ENCODE peak calls at places on chromosomes 2 and 18, in seven cellular contexts. V is HCT116, U is HepG2, O is GM12878, M is K562, S is H1, T is SK-N-SH. W is an unnamed sample.
A peak's percentile ranks its signal among the peaks of the same experiment; 100 is the strongest.

GRCh38 chr18:40110455-40110854 is 1844.6 kb upstream of the PIK3C3 start:
- DNase-seq in U (no peak), V (no peak), O (no peak), M (no peak), T (no peak), S (no peak), W (no peak)

GRCh38 chr2:1600191-1601063 is 143.9 kb downstream of the PXDN start:
- DNase-seq in U (no peak), T (no peak), O (no peak), V (no peak), M (no peak), S (no peak), W (peak; percentile 80)

GRCh38 chr2:239203443-239204142 is 197.2 kb downstream of the HDAC4 start:
- DNase-seq in V (no peak), T (no peak), O (no peak), M (no peak), S (no peak), U (no peak), W (no peak)

GRCh38 chr2:61426267-61426897 is 44.5 kb downstream of the USP34 start:
- DNase-seq in S (peak; percentile 83), M (peak; percentile 67), O (no peak), T (peak; percentile 42), U (peak; percentile 66), V (peak; percentile 33), W (peak; percentile 47)

GRCh38 chr2:29130295-29130694 is 15.1 kb downstream of the CLIP4 start:
- DNase-seq in M (peak; percentile 32), V (no peak), U (peak; percentile 35), T (no peak), O (no peak), S (no peak), W (no peak)

GRCh38 chr2:235570966-235571692 is 77.3 kb downstream of the AGAP1 start:
- DNase-seq in O (no peak), S (no peak), U (no peak), T (no peak), V (no peak), M (no peak), W (no peak)

GRCh38 chr2:2184549-2185249 is 146.4 kb downstream of the MYT1L start:
- DNase-seq in T (no peak), V (no peak), S (no peak), O (no peak), M (no peak), U (no peak), W (no peak)

GRCh38 chr2:239302808-239303557 is 97.8 kb downstream of the HDAC4 start:
- DNase-seq in T (no peak), U (no peak), S (no peak), M (no peak), V (no peak), O (no peak), W (no peak)

GRCh38 chr18:7367336-7367735 is 136.4 kb downstream of the LRRC30 start:
- DNase-seq in U (no peak), S (peak; percentile 49), V (no peak), M (peak; percentile 10), O (no peak), T (no peak), W (no peak)

GRCh38 chr18:56789889-56790180 is 138.7 kb downstream of the WDR7 start:
- DNase-seq in V (no peak), O (no peak), M (no peak), U (no peak), T (no peak), S (no peak), W (no peak)

GRCh38 chr2:165203689-165204559 is at the start of gene SCN3A:
- DNase-seq in S (no peak), O (no peak), U (peak; percentile 54), M (peak; percentile 8), V (peak; percentile 24), T (peak; percentile 25), W (peak; percentile 22)

GRCh38 chr2:100939445-100939844 is 62.6 kb upstream of the RPL31 start:
- DNase-seq in V (no peak), S (no peak), M (no peak), U (no peak), O (no peak), T (no peak), W (no peak)

DNA sequence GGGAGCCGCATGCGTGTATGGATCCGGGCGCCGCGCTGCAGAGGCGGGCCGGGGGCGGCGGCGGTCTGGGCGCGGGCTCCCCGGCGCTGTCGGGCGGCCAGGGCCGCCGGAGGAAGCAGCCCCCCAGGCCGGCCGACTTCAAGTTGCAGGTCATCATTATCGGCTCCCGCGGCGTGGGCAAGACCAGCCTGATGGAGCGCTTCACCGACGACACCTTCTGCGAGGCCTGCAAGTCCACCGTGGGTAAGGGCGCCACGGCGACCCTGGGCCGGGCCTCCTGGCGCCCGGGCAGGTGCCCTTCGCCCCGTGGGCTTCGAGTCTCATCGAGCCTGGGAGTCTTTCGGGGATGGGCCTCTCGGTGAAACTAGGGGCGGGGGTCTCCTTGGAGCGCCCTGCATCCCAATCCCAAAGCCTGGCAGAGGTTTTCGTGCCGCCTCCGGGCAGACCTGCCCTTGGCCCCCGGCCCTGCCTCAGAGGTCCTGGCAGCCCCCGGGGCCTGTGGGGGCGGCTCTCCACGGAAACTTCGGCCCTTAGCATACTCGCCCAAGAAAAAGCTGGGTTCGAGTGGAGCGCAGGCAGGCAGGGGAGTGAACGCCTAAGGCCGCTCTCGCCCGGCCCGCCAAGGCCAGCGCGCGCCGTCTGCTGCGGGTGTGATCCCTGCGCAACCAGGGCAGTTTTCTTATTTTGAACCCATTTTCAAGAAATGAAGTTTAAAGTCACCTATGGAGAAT is 639 bp downstream of the RAB12 start:
- DNase-seq in T (peak; percentile 65), O (no peak), M (peak; percentile 41), S (no peak), V (no peak), U (no peak), W (no peak)
- TF ChIP-seq SIN3A in T (no peak), O (no peak), M (peak; percentile 25), S (no peak), V (no peak), U (no peak), W (no peak)

GRCh38 chr2:226738191-226738820 is 61.3 kb downstream of the IRS1 start:
- DNase-seq in U (peak; percentile 16), S (no peak), M (no peak), O (no peak), V (no peak), T (no peak), W (no peak)
- TF ChIP-seq POLR2AphosphoS5 in U (no peak), S (no peak), M (no peak), O (no peak), V (no peak), T (no peak), W (no peak)

GRCh38 chr2:18045230-18045629 is 166.8 kb downstream of the KCNS3 start:
- DNase-seq in M (no peak), V (no peak), S (no peak), T (no peak), U (no peak), O (no peak), W (no peak)
- TF ChIP-seq SIN3A in M (no peak), V (no peak), S (no peak), T (no peak), U (no peak), O (no peak), W (no peak)

GRCh38 chr2:169772651-169773050 is 26.0 kb upstream of the SSB start:
- DNase-seq in T (no peak), U (no peak), S (no peak), M (no peak), O (no peak), V (no peak), W (no peak)

GRCh38 chr2:169775354-169775753 is 23.3 kb upstream of the SSB start:
- DNase-seq in T (no peak), S (no peak), V (no peak), U (no peak), O (no peak), M (no peak), W (no peak)

GRCh38 chr2:169768262-169768995 is 30.2 kb upstream of the SSB start:
- DNase-seq in U (no peak), V (no peak), O (no peak), M (no peak), T (no peak), S (no peak), W (no peak)

GRCh38 chr2:169770991-169771390 is 27.7 kb upstream of the SSB start:
- DNase-seq in V (no peak), U (no peak), M (no peak), T (no peak), O (no peak), S (no peak), W (no peak)

GRCh38 chr2:169771612-169772011 is 27.1 kb upstream of the SSB start:
- DNase-seq in O (no peak), S (no peak), U (peak; percentile 32), M (no peak), T (no peak), V (no peak), W (no peak)
- TF ChIP-seq POLR2AphosphoS5 in O (no peak), S (no peak), U (no peak), M (no peak), T (no peak), V (no peak), W (no peak)

GRCh38 chr2:71880846-71881610 is 266.6 kb downstream of the CYP26B1 start:
- DNase-seq in V (peak; percentile 53), T (no peak), S (no peak), O (no peak), M (peak; percentile 69), U (peak; percentile 13), W (no peak)
- TF ChIP-seq SIN3A in V (no peak), T (no peak), S (no peak), O (no peak), M (no peak), U (no peak), W (no peak)